ENCODE peak calls at places on chromosomes 1 and 21, in four cellular contexts. O is GM03348, Q is omental fat pad, P is SJSA1. C is an unnamed sample.

GRCh38 chr1:156738916-156739315 is 2.0 kb downstream of the MRPL24 start:
- DNase-seq in O (no peak), Q (no peak), P (no peak), C (no peak)

GRCh38 chr1:58664881-58665280 is 35.0 kb downstream of the MYSM1 start:
- DNase-seq in O (no peak), Q (no peak), P (no peak), C (no peak)

GRCh38 chr1:37482004-37482785 is 7.8 kb downstream of the ZC3H12A start:
- DNase-seq in O (no peak), Q (no peak), P (no peak), C (no peak)

GRCh38 chr1:80801691-80802090 is 999.0 kb upstream of the ADGRL2 start:
- DNase-seq in O (no peak), Q (no peak), P (no peak), C (no peak)

GRCh38 chr1:87061742-87062156 is 147.3 kb downstream of the HS2ST1 start:
- DNase-seq in O (no peak), Q (no peak), P (no peak), C (no peak)

GRCh38 chr1:245121523-245121922 is 33.3 kb upstream of the KIF26B start:
- DNase-seq in O (no peak), Q (no peak), P (no peak), C (no peak)

GRCh38 chr1:99171126-99171813 is 93.0 kb upstream of the PLPPR4 start:
- DNase-seq in O (no peak), Q (no peak), P (no peak), C (no peak)

GRCh38 chr1:221435510-221435909 is 306.4 kb downstream of the DUSP10 start:
- DNase-seq in O (peak), Q (no peak), P (no peak), C (no peak)

GRCh38 chr1:232996143-232996542 is 45.7 kb downstream of the NTPCR start:
- DNase-seq in O (no peak), Q (no peak), P (no peak), C (no peak)

GRCh38 chr1:14926214-14926613 is 227.3 kb upstream of the TMEM51 start:
- DNase-seq in O (no peak), Q (no peak), P (no peak), C (no peak)

GRCh38 chr1:243582321-243582720 is 267.7 kb downstream of the AKT3 start:
- DNase-seq in O (no peak), Q (no peak), P (no peak), C (no peak)

GRCh38 chr21:45995686-45996179 is 14.2 kb downstream of the COL6A1 start:
- DNase-seq in O (peak), Q (no peak), P (no peak), C (no peak)

GRCh38 chr1:171985639-171986038 is 144.3 kb downstream of the DNM3 start:
- DNase-seq in O (peak), Q (no peak), P (no peak), C (no peak)

GRCh38 chr21:26389971-26390641 is 183.0 kb downstream of the CYYR1 start:
- DNase-seq in O (peak), Q (no peak), P (no peak), C (peak)

GRCh38 chr1:17108360-17108759 is 10.9 kb downstream of the PADI2 start:
- DNase-seq in O (no peak), Q (no peak), P (no peak), C (no peak)

GRCh38 chr1:161225178-161225533 is 704 bp upstream of the TOMM40L start:
- DNase-seq in O (no peak), Q (no peak), P (no peak), C (no peak)

GRCh38 chr1:26739251-26739914 is 43.6 kb downstream of the ARID1A start:
- DNase-seq in O (no peak), Q (no peak), P (no peak), C (no peak)

GRCh38 chr21:33844890-33845205 is 70.8 kb downstream of the ATP5PO start:
- DNase-seq in O (no peak), Q (no peak), P (no peak), C (no peak)

GRCh38 chr1:68808351-68808750 is 311.5 kb upstream of the DEPDC1 start:
- DNase-seq in O (no peak), Q (no peak), P (no peak), C (no peak)

GRCh38 chr1:117066367-117066766 is 6.2 kb downstream of the TTF2 start:
- DNase-seq in O (no peak), Q (no peak), P (no peak), C (no peak)

GRCh38 chr1:180609643-180610555 is 21.9 kb upstream of the XPR1 start:
- DNase-seq in O (peak), Q (no peak), P (no peak), C (no peak)

GRCh38 chr1:202967684-202968281 is 726 bp upstream of the CYB5R1 start:
- DNase-seq in O (no peak), Q (no peak), P (no peak), C (no peak)

GRCh38 chr1:211378844-211379243 is 52.2 kb downstream of the TRAF5 start:
- DNase-seq in O (peak), Q (no peak), P (no peak), C (no peak)

GRCh38 chr1:22131875-22132486 is 10.9 kb downstream of the WNT4 start:
- DNase-seq in O (peak), Q (no peak), P (no peak), C (no peak)

GRCh38 chr1:169701261-169701802 is 10.1 kb downstream of the SELL start:
- DNase-seq in O (no peak), Q (no peak), P (no peak), C (no peak)

GRCh38 chr1:181173761-181174371 is 85.4 kb downstream of the IER5 start:
- DNase-seq in O (no peak), Q (no peak), P (no peak), C (no peak)

GRCh38 chr1:77954521-77954920 is 24.4 kb downstream of the FUBP1 start:
- DNase-seq in O (no peak), Q (no peak), P (no peak), C (no peak)

GRCh38 chr21:27406297-27407009 is 439.6 kb upstream of the ADAMTS5 start:
- DNase-seq in O (peak), Q (no peak), P (no peak), C (no peak)

GRCh38 chr1:154352581-154353459 is 27.5 kb downstream of the ATP8B2 start:
- DNase-seq in O (peak), Q (no peak), P (peak), C (no peak)

GRCh38 chr1:9180077-9180819 is 51.3 kb upstream of the GPR157 start:
- DNase-seq in O (no peak), Q (no peak), P (no peak), C (peak)

GRCh38 chr1:202189012-202189790 is 4.4 kb upstream of the LGR6 start:
- DNase-seq in O (peak), Q (peak), P (peak), C (peak)

GRCh38 chr21:40603774-40604173 is 243.2 kb downstream of the DSCAM start:
- DNase-seq in O (no peak), Q (no peak), P (no peak), C (no peak)

GRCh38 chr1:233327938-233328660 is 575 bp downstream of the MAP3K21 start:
- DNase-seq in O (peak), Q (no peak), P (no peak), C (peak)

GRCh38 chr1:157045251-157046218 is at the start of gene ARHGEF11:
- DNase-seq in O (peak), Q (peak), P (peak), C (peak)

GRCh38 chr1:205954819-205955404 is 11.7 kb upstream of the SLC26A9 start:
- DNase-seq in O (no peak), Q (no peak), P (no peak), C (no peak)

GRCh38 chr1:180252638-180253536 is 22.8 kb downstream of the LHX4 start:
- DNase-seq in O (peak), Q (peak), P (peak), C (peak)

C was measured in T1000.